ENCODE peak calls at places on chromosomes 12 and 14, in eight cellular contexts. N is right cardiac atrium; A is AG04450; L is activated T-cell treated with anti-CD3 and anti-CD28 coated beads, Interleukin-2, amount 50 U/mL, for 48 hours; S is GDM1; Z is hepatocyte; Q is activated CD4-positive, alpha-beta T cell treated with anti-CD3 and anti-CD28 coated beads for 48 hours; E is left cardiac atrium. G is an unnamed sample.

GRCh38 chr12:121916719-121917118 is 1.7 kb upstream of the CFAP251 start:
- DNase-seq in N (no peak), A (no peak), L (no peak), S (no peak), Z (peak), Q (no peak), E (no peak), G (no peak)

GRCh38 chr12:78571953-78572352 is 292.6 kb upstream of the SYT1 start:
- DNase-seq in N (no peak), A (no peak), L (no peak), S (no peak), Z (no peak), Q (no peak), E (no peak), G (no peak)

GRCh38 chr12:52579468-52580450 is 6.1 kb upstream of the KRT74 start:
- DNase-seq in N (no peak), A (no peak), L (no peak), S (no peak), Z (no peak), Q (no peak), E (no peak), G (no peak)

GRCh38 chr12:3777206-3777809 is 24.4 kb upstream of the CRACR2A start:
- DNase-seq in N (no peak), A (peak), L (no peak), S (no peak), Z (peak), Q (peak), E (no peak), G (peak)

GRCh38 chr14:49579841-49580240 is 6.3 kb downstream of the RPS29 start:
- DNase-seq in N (no peak), A (no peak), L (no peak), S (no peak), Z (no peak), Q (no peak), E (no peak), G (no peak)

GRCh38 chr14:30354439-30354838 is 204.5 kb upstream of the G2E3 start:
- DNase-seq in N (no peak), A (no peak), L (no peak), S (no peak), Z (no peak), Q (no peak), E (no peak), G (no peak)

GRCh38 chr12:9910716-9911421 is 21.3 kb downstream of the CLEC2A start:
- DNase-seq in N (no peak), A (no peak), L (no peak), S (no peak), Z (peak), Q (no peak), E (no peak), G (no peak)

GRCh38 chr12:116366824-116367223 is 89.3 kb upstream of the MED13L start:
- DNase-seq in N (no peak), A (no peak), L (no peak), S (no peak), Z (no peak), Q (no peak), E (no peak), G (no peak)

GRCh38 chr14:37172024-37172869 is at the start of gene SLC25A21:
- DNase-seq in N (peak), A (peak), L (peak), S (no peak), Z (peak), Q (peak), E (peak), G (no peak)